ENCODE peak calls at places on chromosomes 6 and 20, in four cellular contexts. A is A549, W is tibial nerve, Q is ovary. B is an unnamed sample.

GRCh38 chr6:11810854-11811643 is 32.4 kb upstream of the ADTRP start:
- DNase-seq in A (no peak), W (no peak), Q (no peak), B (no peak)

GRCh38 chr20:50597406-50597969 is 87.3 kb downstream of the PTPN1 start:
- DNase-seq in A (no peak), W (no peak), Q (no peak), B (peak)

GRCh38 chr6:101266063-101266462 is 127.4 kb upstream of the GRIK2 start:
- DNase-seq in A (no peak), W (no peak), Q (no peak), B (no peak)

GRCh38 chr20:59690976-59691375 is 86.6 kb downstream of the PHACTR3 start:
- DNase-seq in A (no peak), W (no peak), Q (no peak), B (no peak)

GRCh38 chr6:170039156-170040114 is 251.4 kb downstream of the DLL1 start:
- DNase-seq in A (no peak), W (no peak), Q (peak), B (peak)

GRCh38 chr6:111918825-111919224 is 45.6 kb upstream of the FYN start:
- DNase-seq in A (no peak), W (no peak), Q (no peak), B (no peak)

GRCh38 chr20:32451340-32451681 is 93.2 kb downstream of the ASXL1 start:
- DNase-seq in A (no peak), W (no peak), Q (no peak), B (no peak)

GRCh38 chr6:7769702-7770101 is 43.8 kb downstream of the BMP6 start:
- DNase-seq in A (peak), W (no peak), Q (no peak), B (no peak)

GRCh38 chr6:154448448-154449096 is 61.9 kb downstream of the CNKSR3 start:
- DNase-seq in A (no peak), W (no peak), Q (no peak), B (no peak)

GRCh38 chr6:31778193-31778592 is 1.1 kb upstream of the VWA7 start:
- DNase-seq in A (no peak), W (no peak), Q (no peak), B (no peak)

GRCh38 chr6:148535976-148536375 is 193.3 kb downstream of the SASH1 start:
- DNase-seq in A (no peak), W (no peak), Q (no peak), B (no peak)

GRCh38 chr6:109048176-109048575 is 46.5 kb downstream of the SESN1 start:
- DNase-seq in A (no peak), W (no peak), Q (no peak), B (no peak)

GRCh38 chr6:106517699-106518098 is 111.6 kb downstream of the RTN4IP1 start:
- DNase-seq in A (no peak), W (no peak), Q (no peak), B (no peak)

GRCh38 chr6:106522557-106522956 is 106.7 kb downstream of the RTN4IP1 start:
- DNase-seq in A (no peak), W (no peak), Q (no peak), B (no peak)

GRCh38 chr6:106519460-106520394 is 109.6 kb downstream of the RTN4IP1 start:
- DNase-seq in A (peak), W (no peak), Q (no peak), B (no peak)

GRCh38 chr6:106518748-106519147 is 110.5 kb downstream of the RTN4IP1 start:
- DNase-seq in A (no peak), W (no peak), Q (no peak), B (no peak)

DNA sequence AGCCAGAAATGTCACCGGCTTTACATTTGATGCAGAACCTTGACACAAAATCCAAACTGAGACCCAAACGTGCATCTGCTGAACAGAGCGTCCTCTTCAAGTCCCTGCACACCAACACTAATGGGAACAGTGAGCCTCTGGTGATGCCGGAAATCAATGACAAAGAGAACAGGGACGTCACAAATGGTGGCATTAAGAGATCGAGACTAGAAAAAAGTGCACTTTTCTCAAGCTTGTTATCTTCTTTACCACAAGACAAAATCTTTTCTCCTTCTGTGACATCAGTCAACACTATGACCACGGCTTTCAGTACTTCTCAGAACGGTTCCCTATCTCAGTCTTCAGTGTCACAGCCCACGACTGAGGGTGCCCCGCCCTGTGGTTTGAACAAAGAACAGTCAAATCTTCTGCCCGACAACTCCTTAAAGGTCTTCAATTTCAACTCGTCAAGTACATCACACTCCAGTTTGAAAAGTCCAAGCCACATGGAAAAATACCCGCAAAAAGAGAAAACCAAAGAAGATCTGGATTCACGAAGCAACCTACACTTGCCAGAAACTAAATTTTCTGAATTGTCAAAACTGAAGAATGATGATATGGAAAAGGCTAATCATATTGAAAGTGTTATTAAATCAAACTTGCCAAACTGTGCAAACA is 108.5 kb downstream of the RTN4IP1 start:
- DNase-seq in A (no peak), W (no peak), Q (no peak), B (no peak)
- H3K27ac ChIP-seq in A (no peak), W (no peak), Q (no peak), B (peak)

DNA sequence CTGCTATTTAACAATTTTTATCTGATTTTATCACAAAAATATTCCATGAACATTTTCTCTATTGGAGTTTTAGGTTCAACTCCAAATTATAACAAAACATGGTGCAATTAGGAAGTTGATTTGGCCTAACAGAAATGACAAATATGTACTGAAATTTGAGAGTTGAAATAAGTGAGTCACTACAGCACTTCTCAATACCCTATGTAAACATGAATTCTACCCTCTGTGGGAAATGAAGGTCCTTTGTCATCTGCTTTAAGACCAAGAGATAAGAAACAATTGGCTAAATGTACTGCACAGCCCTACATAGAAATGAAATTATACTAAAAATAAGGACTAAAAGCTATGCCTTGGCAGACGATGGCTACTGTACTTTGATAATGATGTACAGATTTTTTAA is 86.2 kb upstream of the BEND6 start:
- DNase-seq in A (peak), W (no peak), Q (no peak), B (no peak)
- TF ChIP-seq EP300 in A (no peak), W (no peak), Q (no peak), B (no peak)

DNA sequence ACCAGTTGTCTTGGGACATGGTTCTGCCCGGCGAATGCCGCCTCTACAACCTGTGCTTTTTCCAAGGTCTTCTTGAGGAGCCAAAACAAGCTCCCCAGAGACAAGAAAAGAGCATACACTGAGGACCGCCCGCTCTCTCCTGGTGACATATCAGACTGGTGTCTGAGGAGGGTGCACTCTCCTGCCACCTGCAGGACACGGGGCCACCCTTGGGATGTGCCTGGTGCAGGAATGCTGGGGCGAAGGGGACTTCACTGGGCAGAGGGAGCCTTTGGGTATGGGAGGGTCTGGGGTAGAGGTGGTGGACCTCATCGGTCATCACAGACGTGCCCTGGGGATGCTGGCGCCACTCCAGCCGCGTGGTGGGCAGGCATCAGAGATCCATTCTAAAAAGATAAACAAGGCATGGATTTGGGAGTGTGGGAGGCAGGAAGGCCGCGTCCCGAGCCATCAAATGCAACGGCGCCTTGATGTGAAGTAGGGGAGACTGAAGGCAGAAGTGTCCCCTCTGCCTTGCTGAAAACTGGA is 163.3 kb downstream of the CD83 start:
- DNase-seq in A (no peak), W (no peak), Q (no peak), B (no peak)
- TF ChIP-seq CTCF in A (no peak), W (no peak), Q (no peak), B (no peak)

GRCh38 chr20:41553142-41553879 is 64.9 kb downstream of the CHD6 start:
- DNase-seq in A (no peak), W (no peak), Q (no peak), B (no peak)
- H3K27ac ChIP-seq in A (no peak), W (no peak), Q (no peak), B (no peak)

B was measured in upper lobe of left lung.